ENCODE peak calls at places on chromosomes 12 and 14, in ten cellular contexts. R is fibroblast of lung, M is Caco-2, O is tibial nerve, Y is body of pancreas, D is transverse colon, U is left ventricle myocardium inferior, G is cardiac muscle cell, Q is adrenal gland, N is mucosa of descending colon. K is an unnamed sample. For H3K4me1, the result is how much of the 10 kb centered on the place peaks cover.

GRCh38 chr12:13595536-13596450 is 385.6 kb downstream of the GRIN2B start:
- DNase-seq in D (no peak), U (no peak), R (no peak), N (no peak), Y (no peak), Q (no peak), M (no peak), O (no peak), G (no peak), K (no peak)

GRCh38 chr12:113577464-113578121 is 105.9 kb upstream of the LHX5 start:
- DNase-seq in R (no peak), O (no peak), M (no peak), N (no peak), D (no peak), G (no peak), Q (no peak), U (no peak), Y (no peak), K (no peak)

GRCh38 chr12:72872488-72872887 is 600.3 kb downstream of the TRHDE start:
- DNase-seq in R (no peak), N (no peak), G (no peak), D (no peak), O (no peak), Q (no peak), M (no peak), Y (no peak), U (no peak), K (no peak)

GRCh38 chr12:104814944-104815343 is 143.1 kb downstream of the SLC41A2 start:
- DNase-seq in O (no peak), Q (no peak), N (no peak), M (no peak), D (no peak), R (no peak), U (no peak), G (no peak), Y (no peak), K (no peak)

GRCh38 chr12:1835178-1836131 is 15.1 kb downstream of the LRTM2 start:
- DNase-seq in M (no peak), R (no peak), O (no peak), Q (no peak), Y (no peak), G (no peak), U (no peak), N (no peak), D (no peak), K (peak)

GRCh38 chr14:35046751-35047536 is 872 bp downstream of the FAM177A1 start:
- DNase-seq in U (no peak), O (peak), Q (peak), R (peak), M (no peak), G (no peak), N (peak), D (peak), Y (peak), K (no peak)

GRCh38 chr12:12221560-12221959 is 45.3 kb downstream of the LRP6 start:
- DNase-seq in Q (no peak), O (no peak), G (no peak), R (no peak), N (no peak), M (no peak), D (no peak), Y (no peak), U (no peak), K (no peak)

GRCh38 chr12:124422570-124423523 is 128.0 kb downstream of the RFLNA start:
- DNase-seq in U (peak), G (no peak), R (peak), Q (peak), O (peak), Y (peak), N (peak), D (peak), M (no peak), K (peak)

GRCh38 chr12:24742378-24742777 is 206.5 kb downstream of the BCAT1 start:
- DNase-seq in O (peak), Q (peak), U (peak), M (no peak), D (peak), Y (no peak), R (no peak), N (peak), G (no peak), K (no peak)

GRCh38 chr14:104109731-104110361 is 24.3 kb downstream of the ASPG start:
- DNase-seq in M (no peak), G (no peak), R (no peak), D (no peak), O (no peak), U (peak), Y (no peak), Q (no peak), N (no peak), K (peak)

GRCh38 chr12:19694627-19695026 is 255.3 kb downstream of the AEBP2 start:
- DNase-seq in U (no peak), D (no peak), N (no peak), O (no peak), R (peak), Y (no peak), M (no peak), Q (no peak), G (no peak), K (no peak)

GRCh38 chr14:54127526-54127925 is 170.9 kb upstream of the BMP4 start:
- DNase-seq in Y (no peak), G (no peak), O (no peak), M (no peak), N (peak), D (no peak), U (no peak), R (peak), Q (no peak), K (no peak)

GRCh38 chr14:102605026-102605425 is 12.6 kb downstream of the RCOR1 start:
- DNase-seq in O (no peak), U (no peak), N (no peak), D (no peak), R (no peak), Q (no peak), Y (no peak), G (no peak), M (no peak), K (no peak)

GRCh38 chr14:103628221-103628683 is 759 bp upstream of the KLC1 start:
- DNase-seq in U (peak), N (peak), G (peak), D (peak), Y (peak), R (peak), M (peak), O (peak), Q (peak), K (peak)

GRCh38 chr12:106585862-106586534 is 3.2 kb downstream of the RFX4 start:
- DNase-seq in Y (no peak), N (no peak), U (no peak), G (peak), M (no peak), D (no peak), R (no peak), Q (no peak), O (no peak), K (no peak)
- H3K4me3 ChIP-seq in Y (no peak), N (no peak), U (peak), G (peak), M (no peak), D (no peak), R (no peak), Q (no peak), O (peak), K (no peak)

GRCh38 chr14:94558842-94559241 is 2.4 kb upstream of the SERPINA4 start:
- DNase-seq in Q (no peak), G (no peak), N (no peak), O (no peak), U (no peak), M (no peak), Y (no peak), D (no peak), R (no peak), K (no peak)
- H3K4me1 ChIP-seq in Q (under half), G (under half), N (under half), O (under half), U (under half), M (under half), Y (under half), D (under half), R (under half), K (under half)

GRCh38 chr12:52041695-52042123 is 9.5 kb upstream of the NR4A1 start:
- DNase-seq in O (no peak), N (no peak), D (no peak), R (no peak), Q (peak), M (no peak), Y (no peak), G (peak), U (peak), K (no peak)
- TF ChIP-seq CTCF in O (no peak), N (no peak), D (no peak), R (no peak), Q (no peak), M (no peak), Y (no peak), G (no peak), U (no peak), K (no peak)

GRCh38 chr14:57352771-57353170 is 37.6 kb upstream of the NAA30 start:
- DNase-seq in U (no peak), Q (no peak), O (no peak), Y (no peak), R (no peak), M (no peak), N (no peak), G (no peak), D (no peak), K (no peak)
- H3K4me3 ChIP-seq in U (no peak), Q (no peak), O (no peak), Y (no peak), R (no peak), M (no peak), N (no peak), G (no peak), D (no peak), K (no peak)

GRCh38 chr14:106129274-106129673 is 602.9 kb downstream of the TMEM121 start:
- DNase-seq in M (no peak), U (no peak), Q (no peak), O (no peak), D (no peak), Y (no peak), R (no peak), G (no peak), N (peak), K (no peak)

DNA sequence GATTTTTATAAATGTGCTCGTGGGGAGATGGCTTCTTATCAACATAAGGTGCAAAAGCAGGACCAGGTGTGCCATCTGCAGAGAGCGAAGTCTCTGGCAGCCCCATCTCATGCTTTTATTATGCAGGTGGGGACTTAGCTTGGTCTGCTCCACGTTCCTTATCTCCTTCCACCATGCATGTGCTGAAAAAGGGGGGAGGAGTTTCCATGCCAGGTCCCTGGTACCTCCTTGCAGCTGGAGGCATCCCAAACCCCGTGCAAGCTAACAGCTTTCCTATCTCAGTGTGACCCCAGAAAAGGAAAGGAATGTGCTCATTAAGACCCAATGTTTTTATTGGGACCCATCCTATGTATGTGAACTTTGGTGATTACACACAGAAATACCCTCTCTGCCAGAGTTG is 608.5 kb downstream of the TMEM121 start:
- DNase-seq in D (no peak), R (no peak), U (no peak), Y (no peak), Q (no peak), M (peak), G (no peak), O (no peak), N (no peak), K (no peak)
- H3K4me1 ChIP-seq in D (under half), R (under half), U (under half), Y (under half), Q (under half), M (under half), G (under half), O (under half), N (under half), K (under half)

GRCh38 chr12:96400631-96401060 is 407 bp upstream of the CDK17 start:
- DNase-seq in N (no peak), M (no peak), U (no peak), Q (no peak), R (peak), Y (no peak), D (no peak), G (no peak), O (peak), K (no peak)

GRCh38 chr12:96402061-96402460 is 1.8 kb upstream of the CDK17 start:
- DNase-seq in Q (no peak), R (peak), D (no peak), N (no peak), G (no peak), U (no peak), M (no peak), Y (no peak), O (no peak), K (no peak)

GRCh38 chr12:96399919-96400630 is at the start of gene CDK17:
- DNase-seq in N (peak), O (peak), Q (peak), D (peak), G (peak), Y (peak), R (peak), M (peak), U (peak), K (peak)

GRCh38 chr12:96399081-96399918 is 939 bp downstream of the CDK17 start:
- DNase-seq in G (peak), D (peak), M (peak), Y (peak), O (peak), U (peak), Q (peak), R (peak), N (peak), K (peak)

DNA sequence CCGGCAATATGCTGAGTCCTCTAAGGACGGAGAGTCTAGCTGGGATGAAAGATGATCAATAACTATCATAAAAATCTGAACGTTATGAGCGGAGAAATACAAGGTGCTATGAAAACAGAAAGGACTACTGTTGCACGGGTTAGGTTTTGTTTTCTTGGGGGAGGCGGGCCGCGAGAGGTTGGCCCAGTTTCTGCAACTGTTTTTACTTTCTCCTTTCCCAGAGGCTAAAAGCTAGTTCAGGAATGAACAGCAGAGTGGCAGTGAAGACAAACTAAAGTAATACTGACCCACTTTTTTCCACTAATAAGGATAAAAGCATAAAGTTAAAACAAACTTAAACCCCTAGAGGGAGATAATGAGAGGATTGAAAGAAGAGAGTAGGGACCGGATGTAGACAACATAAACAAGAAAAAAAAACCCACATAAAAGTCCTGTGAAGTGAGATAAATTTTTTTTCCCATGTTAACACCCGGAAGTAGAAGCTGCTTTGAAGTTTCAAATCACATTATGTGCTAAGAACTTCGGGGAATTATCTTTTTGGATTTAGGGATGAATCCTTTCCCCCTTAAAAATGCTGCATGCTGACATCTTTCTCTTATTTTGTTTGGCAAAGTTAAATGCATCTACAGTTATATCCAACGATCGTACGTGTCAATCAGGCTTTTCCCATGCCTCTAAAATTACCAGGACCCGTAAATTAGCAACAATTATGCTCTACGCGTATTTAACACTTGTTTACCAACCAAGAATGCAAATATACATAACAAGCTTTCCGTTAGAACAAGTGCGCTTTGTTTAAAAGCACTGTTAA is 1.0 kb upstream of the CDK17 start:
- DNase-seq in G (peak), M (peak), O (no peak), Q (peak), Y (peak), D (peak), R (peak), U (no peak), N (peak), K (no peak)
- TF ChIP-seq CTCF in G (peak), M (peak), O (peak), Q (peak), Y (peak), D (peak), R (peak), U (peak), N (no peak), K (peak)

GRCh38 chr12:110937104-110937641 is 16.8 kb upstream of the MYL2 start:
- DNase-seq in N (peak), Y (peak), M (peak), G (peak), U (peak), R (peak), Q (peak), D (peak), O (peak), K (peak)
- H3K4me3 ChIP-seq in N (no peak), Y (no peak), M (no peak), G (peak), U (peak), R (no peak), Q (no peak), D (no peak), O (no peak), K (no peak)

GRCh38 chr14:69657961-69658360 is 46.6 kb downstream of the SUSD6 start:
- DNase-seq in Y (peak), M (peak), G (peak), O (no peak), Q (no peak), R (peak), U (no peak), D (peak), N (peak), K (peak)

GRCh38 chr14:69661194-69661537 is 49.8 kb downstream of the SUSD6 start:
- DNase-seq in U (no peak), D (no peak), M (no peak), Q (no peak), G (no peak), Y (no peak), N (no peak), O (no peak), R (no peak), K (no peak)

GRCh38 chr14:69660344-69661193 is 49.2 kb downstream of the SUSD6 start:
- DNase-seq in M (no peak), R (no peak), Q (no peak), O (no peak), U (no peak), D (no peak), Y (no peak), N (no peak), G (no peak), K (no peak)

GRCh38 chr14:69662636-69663321 is 51.4 kb downstream of the SUSD6 start:
- DNase-seq in M (no peak), Q (no peak), R (peak), N (no peak), U (no peak), G (no peak), Y (no peak), O (no peak), D (no peak), K (no peak)

GRCh38 chr14:69658664-69659261 is 47.4 kb downstream of the SUSD6 start:
- DNase-seq in U (no peak), R (peak), D (no peak), G (no peak), M (no peak), Y (no peak), Q (no peak), O (no peak), N (no peak), K (no peak)
- H3K4me1 ChIP-seq in U (half or more), R (under half), D (under half), G (under half), M (half or more), Y (half or more), Q (under half), O (half or more), N (under half), K (half or more)

GRCh38 chr14:55267816-55268215 is 3.4 kb upstream of the FBXO34 start:
- DNase-seq in Y (no peak), G (peak), N (no peak), R (peak), D (no peak), O (no peak), Q (no peak), M (no peak), U (no peak), K (no peak)

GRCh38 chr14:55270832-55271571 is at the start of gene FBXO34:
- DNase-seq in O (peak), D (peak), R (peak), U (peak), N (peak), G (peak), M (peak), Q (peak), Y (peak), K (peak)

GRCh38 chr14:55265197-55265596 is 6.0 kb upstream of the FBXO34 start:
- DNase-seq in U (no peak), D (no peak), O (no peak), R (no peak), G (no peak), Q (no peak), N (no peak), M (no peak), Y (no peak), K (no peak)
- TF ChIP-seq CTCF in U (no peak), D (no peak), O (no peak), R (no peak), G (no peak), Q (no peak), N (no peak), M (no peak), Y (no peak), K (no peak)

DNA sequence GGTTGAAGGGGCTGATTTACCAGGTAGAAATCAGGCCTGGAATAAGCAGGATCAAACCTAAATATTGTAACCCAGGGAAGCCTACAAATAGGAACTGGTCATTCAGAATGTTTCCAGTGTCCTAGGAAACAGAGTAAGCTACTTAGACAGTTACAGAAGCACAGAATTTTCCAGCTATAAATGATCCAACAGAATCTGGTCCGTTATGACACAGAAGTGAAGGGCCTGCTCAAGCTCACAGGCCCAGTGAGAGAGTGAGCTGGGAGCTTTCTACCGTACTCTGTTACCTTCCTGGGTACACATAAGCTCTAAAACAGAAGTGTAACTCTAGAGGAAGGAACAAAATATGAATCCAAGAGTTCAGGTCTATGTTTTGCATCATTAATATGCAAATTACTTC is 119.1 kb downstream of the TTC7B start:
- DNase-seq in N (no peak), O (no peak), R (no peak), Y (no peak), M (no peak), U (no peak), G (no peak), Q (no peak), D (no peak), K (no peak)
- H3K4me3 ChIP-seq in N (no peak), O (no peak), R (no peak), Y (no peak), M (no peak), U (peak), G (no peak), Q (no peak), D (no peak), K (no peak)

K was measured in lower lobe of right lung.